ENCODE peak calls at places on chromosome 17, in nine cellular contexts. D, G, P, X, N, M, H, R and C are unnamed samples.

GRCh38 chr17:37162800-37163199 is 213.0 kb upstream of the C17orf78 start:
- DNase-seq in H (no peak), P (no peak), X (no peak), M (no peak), N (no peak), R (no peak), G (no peak), D (no peak), C (no peak)

GRCh38 chr17:3683054-3683511 is 12.9 kb downstream of the P2RX5 start:
- DNase-seq in N (no peak), R (peak; percentile 33), X (no peak), M (peak; percentile 32), G (peak; percentile 85), P (no peak), D (peak; percentile 57), H (peak; percentile 38), C (no peak)

GRCh38 chr17:45852535-45853297 is 8.0 kb downstream of the SPPL2C start:
- DNase-seq in G (peak; percentile 59), R (peak; percentile 62), X (no peak), H (peak; percentile 21), M (peak; percentile 86), D (peak; percentile 32), N (peak; percentile 29), P (peak; percentile 47), C (peak; percentile 86)

GRCh38 chr17:38330941-38331411 is 12.8 kb downstream of the GPR179 start:
- DNase-seq in D (no peak), N (no peak), P (no peak), M (no peak), H (no peak), X (no peak), R (no peak), G (no peak), C (no peak)

GRCh38 chr17:27091043-27091497 is 202.8 kb upstream of the WSB1 start:
- DNase-seq in R (no peak), H (no peak), P (no peak), X (no peak), G (no peak), D (no peak), N (no peak), M (no peak), C (no peak)

GRCh38 chr17:35129154-35129972 is 7.9 kb downstream of the FNDC8 start:
- DNase-seq in D (no peak), R (no peak), P (no peak), X (no peak), N (no peak), M (no peak), G (no peak), H (no peak), C (no peak)

GRCh38 chr17:56939869-56940484 is 20.9 kb downstream of the COIL start:
- DNase-seq in H (no peak), D (peak; percentile 61), M (peak; percentile 81), P (peak; percentile 15), G (peak; percentile 73), X (no peak), N (peak; percentile 38), R (peak; percentile 95), C (peak; percentile 59)

GRCh38 chr17:4556996-4557395 is 1.8 kb upstream of the MYBBP1A start:
- DNase-seq in G (no peak), M (no peak), R (no peak), N (no peak), P (no peak), D (no peak), X (no peak), H (no peak), C (no peak)

GRCh38 chr17:76598004-76598439 is 12.4 kb upstream of the ST6GALNAC2 start:
- DNase-seq in M (peak; percentile 28), H (no peak), N (peak; percentile 51), X (no peak), P (peak; percentile 42), D (no peak), G (no peak), R (peak; percentile 44), C (no peak)

GRCh38 chr17:79338142-79338541 is 263.5 kb downstream of the ENGASE start:
- DNase-seq in H (no peak), M (no peak), G (no peak), N (no peak), R (peak; percentile 2), X (no peak), P (no peak), D (no peak), C (no peak)

GRCh38 chr17:78365561-78366108 is 5.8 kb upstream of the SOCS3 start:
- DNase-seq in N (no peak), H (no peak), X (no peak), R (no peak), G (no peak), P (no peak), D (no peak), M (no peak), C (no peak)

GRCh38 chr17:48746916-48747444 is 18.4 kb upstream of the HOXB13 start:
- DNase-seq in N (no peak), H (no peak), R (no peak), X (no peak), G (no peak), M (no peak), D (no peak), P (no peak), C (no peak)

GRCh38 chr17:44005865-44006580 is 1.6 kb downstream of the NAGS start:
- DNase-seq in R (peak; percentile 25), P (peak; percentile 47), M (peak; percentile 82), X (no peak), D (peak; percentile 43), H (peak; percentile 16), N (no peak), G (no peak), C (no peak)

GRCh38 chr17:79927688-79928501 is 88.7 kb upstream of the CBX4 start:
- DNase-seq in P (no peak), X (no peak), N (no peak), H (no peak), M (no peak), D (no peak), G (no peak), R (no peak), C (no peak)

GRCh38 chr17:68320311-68320865 is 29.1 kb downstream of the ARSG start:
- DNase-seq in G (no peak), M (no peak), P (no peak), N (no peak), H (no peak), D (no peak), X (no peak), R (no peak), C (no peak)

GRCh38 chr17:67467500-67468481 is 90.7 kb downstream of the PITPNC1 start:
- DNase-seq in H (no peak), R (no peak), N (no peak), M (peak; percentile 29), P (no peak), X (no peak), G (peak; percentile 78), D (no peak), C (peak; percentile 46)

GRCh38 chr17:44914148-44914547 is 1.2 kb downstream of the GFAP start:
- DNase-seq in G (peak; percentile 51), H (no peak), P (no peak), X (no peak), N (no peak), D (no peak), R (no peak), M (peak; percentile 71), C (no peak)

GRCh38 chr17:18960241-18960665 is 8.3 kb downstream of the SLC5A10 start:
- DNase-seq in D (no peak), M (no peak), R (no peak), X (peak; percentile 49), P (no peak), G (no peak), H (no peak), N (no peak), C (no peak)

GRCh38 chr17:48192321-48192731 is 84.8 kb downstream of the SNX11 start:
- DNase-seq in X (no peak), N (no peak), P (no peak), G (no peak), M (peak; percentile 49), R (no peak), H (no peak), D (no peak), C (no peak)

GRCh38 chr17:31487648-31488263 is 96.3 kb downstream of the RAB11FIP4 start:
- DNase-seq in H (peak; percentile 96), R (peak; percentile 48), M (peak; percentile 99), G (peak; percentile 90), X (peak; percentile 88), P (peak; percentile 90), D (peak; percentile 93), N (peak; percentile 66), C (peak; percentile 90)

GRCh38 chr17:81039854-81040758 is 5.2 kb downstream of the BAIAP2 start:
- DNase-seq in G (no peak), D (no peak), P (no peak), N (no peak), R (peak; percentile 17), M (no peak), X (no peak), H (no peak), C (no peak)

GRCh38 chr17:28950017-28950751 is 1.1 kb downstream of the PHF12 start:
- DNase-seq in N (peak; percentile 29), P (no peak), D (peak; percentile 69), X (no peak), H (peak; percentile 50), R (peak; percentile 61), G (peak; percentile 66), M (peak; percentile 77), C (peak; percentile 42)

GRCh38 chr17:76524598-76525512 is 12.7 kb downstream of the CYGB start:
- DNase-seq in G (no peak), P (no peak), H (no peak), X (no peak), D (no peak), N (no peak), R (no peak), M (no peak), C (no peak)

GRCh38 chr17:36131436-36131835 is 27.8 kb downstream of the CCL4 start:
- DNase-seq in X (no peak), D (no peak), M (no peak), N (no peak), R (peak; percentile 99), H (no peak), P (no peak), G (no peak), C (no peak)

GRCh38 chr17:10226930-10227695 is 28.7 kb upstream of the GAS7 start:
- DNase-seq in P (peak; percentile 1), G (peak; percentile 67), R (no peak), M (peak; percentile 70), N (no peak), D (peak; percentile 1), X (no peak), H (no peak), C (peak; percentile 66)

GRCh38 chr17:50765454-50766221 is 1.7 kb downstream of the ANKRD40CL start:
- DNase-seq in N (no peak), M (peak; percentile 25), D (no peak), H (no peak), R (peak; percentile 79), G (peak; percentile 73), X (no peak), P (no peak), C (peak; percentile 35)

GRCh38 chr17:66667491-66668030 is 167.4 kb upstream of the CACNG5 start:
- DNase-seq in P (no peak), D (peak; percentile 41), M (no peak), H (no peak), G (peak; percentile 66), R (peak; percentile 36), X (no peak), N (no peak), C (no peak)

GRCh38 chr17:64617125-64617780 is 44.9 kb downstream of the SMURF2 start:
- DNase-seq in P (no peak), X (no peak), R (no peak), M (no peak), N (no peak), G (no peak), D (no peak), H (no peak), C (no peak)

GRCh38 chr17:81889602-81890001 is 1.8 kb downstream of the ALYREF start:
- DNase-seq in D (no peak), M (no peak), X (no peak), N (no peak), G (no peak), P (no peak), R (no peak), H (no peak), C (no peak)

GRCh38 chr17:59558953-59559352 is 6.5 kb upstream of the DHX40 start:
- DNase-seq in M (no peak), R (peak; percentile 62), H (no peak), G (no peak), P (no peak), X (no peak), D (no peak), N (no peak), C (peak; percentile 16)

GRCh38 chr17:1906622-1907021 is 76.8 kb downstream of the RPA1 start:
- DNase-seq in H (no peak), X (no peak), D (no peak), M (no peak), G (no peak), P (no peak), N (no peak), R (no peak), C (peak; percentile 88)